ENCODE peak calls at places on chromosome 2, in five cellular contexts. One of them, this sample, is unnamed.

GRCh38 chr2:40451926-40452605 is at the start of gene SLC8A1:
- DNase-seq in kidney: peak; percentile 73
- DNase-seq in cardiac muscle cell: peak; percentile 54
- DNase-seq in lung: no peak
- DNase-seq in keratinocyte: no peak
- DNase-seq in this sample: peak; percentile 28

GRCh38 chr2:175518206-175518605 is 336.7 kb upstream of the ATP5MC3 start:
- DNase-seq in kidney: no peak
- DNase-seq in cardiac muscle cell: no peak
- DNase-seq in lung: no peak
- DNase-seq in keratinocyte: no peak
- DNase-seq in this sample: no peak

GRCh38 chr2:100571668-100572067 is 8.9 kb downstream of the PDCL3 start:
- DNase-seq in kidney: no peak
- DNase-seq in cardiac muscle cell: no peak
- DNase-seq in lung: no peak
- DNase-seq in keratinocyte: no peak
- DNase-seq in this sample: no peak

GRCh38 chr2:70460333-70460732 is 93.3 kb downstream of the TGFA start:
- DNase-seq in kidney: no peak
- DNase-seq in cardiac muscle cell: no peak
- DNase-seq in lung: no peak
- DNase-seq in keratinocyte: no peak
- DNase-seq in this sample: no peak

GRCh38 chr2:101986386-101986785 is 5.4 kb upstream of the IL1R2 start:
- DNase-seq in kidney: no peak
- DNase-seq in cardiac muscle cell: no peak
- DNase-seq in lung: no peak
- DNase-seq in keratinocyte: no peak
- DNase-seq in this sample: no peak

GRCh38 chr2:146246017-146246733 is 1598.7 kb upstream of the ACVR2A start:
- DNase-seq in kidney: no peak
- DNase-seq in cardiac muscle cell: no peak
- DNase-seq in lung: no peak
- DNase-seq in keratinocyte: no peak
- DNase-seq in this sample: no peak

GRCh38 chr2:54261537-54261936 is 5.5 kb upstream of the TSPYL6 start:
- DNase-seq in kidney: no peak
- DNase-seq in cardiac muscle cell: no peak
- DNase-seq in lung: no peak
- DNase-seq in keratinocyte: no peak
- DNase-seq in this sample: no peak

GRCh38 chr2:128381001-128381938 is 62.6 kb upstream of the HS6ST1 start:
- DNase-seq in kidney: peak; percentile 84
- DNase-seq in cardiac muscle cell: peak; percentile 53
- DNase-seq in lung: no peak
- DNase-seq in keratinocyte: no peak
- DNase-seq in this sample: no peak

GRCh38 chr2:190887089-190887488 is 6.5 kb downstream of the GLS start:
- DNase-seq in kidney: no peak
- DNase-seq in cardiac muscle cell: no peak
- DNase-seq in lung: no peak
- DNase-seq in keratinocyte: no peak
- DNase-seq in this sample: no peak

GRCh38 chr2:216740557-216741222 is 45.3 kb upstream of the IGFBP5 start:
- DNase-seq in kidney: no peak
- DNase-seq in cardiac muscle cell: no peak
- DNase-seq in lung: no peak
- DNase-seq in keratinocyte: no peak
- DNase-seq in this sample: no peak

GRCh38 chr2:201701591-201701990 is 3.1 kb upstream of the MPP4 start:
- DNase-seq in kidney: no peak
- DNase-seq in cardiac muscle cell: no peak
- DNase-seq in lung: no peak
- DNase-seq in keratinocyte: no peak
- DNase-seq in this sample: no peak

GRCh38 chr2:237152361-237152760 is 66.7 kb downstream of the COPS8 start:
- DNase-seq in kidney: no peak
- DNase-seq in cardiac muscle cell: no peak
- DNase-seq in lung: no peak
- DNase-seq in keratinocyte: no peak
- DNase-seq in this sample: no peak

GRCh38 chr2:100391735-100392515 is 25.5 kb downstream of the CHST10 start:
- DNase-seq in kidney: no peak
- DNase-seq in cardiac muscle cell: no peak
- DNase-seq in lung: no peak
- DNase-seq in keratinocyte: no peak
- DNase-seq in this sample: no peak

GRCh38 chr2:203340791-203341487 is 12.7 kb downstream of the ABI2 start:
- DNase-seq in kidney: no peak
- DNase-seq in cardiac muscle cell: peak; percentile 32
- DNase-seq in lung: no peak
- DNase-seq in keratinocyte: peak; percentile 38
- DNase-seq in this sample: peak; percentile 20

GRCh38 chr2:114683251-114683650 is 240.8 kb downstream of the DPP10 start:
- DNase-seq in kidney: no peak
- DNase-seq in cardiac muscle cell: no peak
- DNase-seq in lung: no peak
- DNase-seq in keratinocyte: no peak
- DNase-seq in this sample: no peak

GRCh38 chr2:132463719-132464118 is 47.1 kb downstream of the GPR39 start:
- DNase-seq in kidney: no peak
- DNase-seq in cardiac muscle cell: no peak
- DNase-seq in lung: no peak
- DNase-seq in keratinocyte: peak; percentile 54
- DNase-seq in this sample: no peak

GRCh38 chr2:234953116-234954031 is 1.6 kb downstream of the SH3BP4 start:
- DNase-seq in kidney: peak; percentile 54
- DNase-seq in cardiac muscle cell: no peak
- DNase-seq in lung: no peak
- DNase-seq in keratinocyte: no peak
- DNase-seq in this sample: no peak

GRCh38 chr2:165874445-165875039 is 79.0 kb downstream of the TTC21B start:
- DNase-seq in kidney: no peak
- DNase-seq in cardiac muscle cell: peak; percentile 65
- DNase-seq in lung: no peak
- DNase-seq in keratinocyte: peak; percentile 25
- DNase-seq in this sample: peak; percentile 85

GRCh38 chr2:201699384-201699783 is 940 bp upstream of the MPP4 start:
- DNase-seq in kidney: no peak
- DNase-seq in cardiac muscle cell: no peak
- DNase-seq in lung: no peak
- DNase-seq in keratinocyte: no peak
- DNase-seq in this sample: no peak

GRCh38 chr2:236633764-236634163 is 64.1 kb downstream of the ACKR3 start:
- DNase-seq in kidney: no peak
- DNase-seq in cardiac muscle cell: no peak
- DNase-seq in lung: no peak
- DNase-seq in keratinocyte: no peak
- DNase-seq in this sample: no peak

GRCh38 chr2:62461707-62462106 is 44.3 kb downstream of the TMEM17 start:
- DNase-seq in kidney: no peak
- DNase-seq in cardiac muscle cell: no peak
- DNase-seq in lung: no peak
- DNase-seq in keratinocyte: no peak
- DNase-seq in this sample: no peak

GRCh38 chr2:18831916-18832510 is 242.6 kb upstream of the NT5C1B start:
- DNase-seq in kidney: no peak
- DNase-seq in cardiac muscle cell: no peak
- DNase-seq in lung: no peak
- DNase-seq in keratinocyte: no peak
- DNase-seq in this sample: no peak

GRCh38 chr2:99451280-99451679 is 38.5 kb downstream of the REV1 start:
- DNase-seq in kidney: no peak
- DNase-seq in cardiac muscle cell: no peak
- DNase-seq in lung: no peak
- DNase-seq in keratinocyte: no peak
- DNase-seq in this sample: no peak

GRCh38 chr2:44745460-44745859 is 196.0 kb upstream of the SIX3 start:
- DNase-seq in kidney: no peak
- DNase-seq in cardiac muscle cell: no peak
- DNase-seq in lung: no peak
- DNase-seq in keratinocyte: no peak
- DNase-seq in this sample: no peak

GRCh38 chr2:44746856-44747612 is 194.5 kb upstream of the SIX3 start:
- DNase-seq in kidney: no peak
- DNase-seq in cardiac muscle cell: no peak
- DNase-seq in lung: no peak
- DNase-seq in keratinocyte: no peak
- DNase-seq in this sample: no peak

GRCh38 chr2:44746367-44746766 is 195.1 kb upstream of the SIX3 start:
- DNase-seq in kidney: no peak
- DNase-seq in cardiac muscle cell: no peak
- DNase-seq in lung: no peak
- DNase-seq in keratinocyte: no peak
- DNase-seq in this sample: no peak

GRCh38 chr2:44745922-44746321 is 195.6 kb upstream of the SIX3 start:
- DNase-seq in kidney: no peak
- DNase-seq in cardiac muscle cell: no peak
- DNase-seq in lung: no peak
- DNase-seq in keratinocyte: no peak
- DNase-seq in this sample: no peak

GRCh38 chr2:44747794-44748193 is 193.7 kb upstream of the SIX3 start:
- DNase-seq in kidney: no peak
- DNase-seq in cardiac muscle cell: no peak
- DNase-seq in lung: no peak
- DNase-seq in keratinocyte: no peak
- DNase-seq in this sample: no peak
- H3K4me3 ChIP-seq in kidney: no peak overlapping the region
- H3K4me3 ChIP-seq in cardiac muscle cell: no peak overlapping the region
- H3K4me3 ChIP-seq in lung: no peak overlapping the region
- H3K4me3 ChIP-seq in keratinocyte: no peak overlapping the region
- H3K4me3 ChIP-seq in this sample: no peak overlapping the region

GRCh38 chr2:105796791-105797190 is 52.1 kb downstream of the NCK2 start:
- DNase-seq in kidney: no peak
- DNase-seq in cardiac muscle cell: no peak
- DNase-seq in lung: no peak
- DNase-seq in keratinocyte: no peak
- DNase-seq in this sample: no peak

GRCh38 chr2:105795575-105795934 is 50.8 kb downstream of the NCK2 start:
- DNase-seq in kidney: no peak
- DNase-seq in cardiac muscle cell: no peak
- DNase-seq in lung: no peak
- DNase-seq in keratinocyte: no peak
- DNase-seq in this sample: peak; percentile 11

GRCh38 chr2:105796131-105796638 is 51.5 kb downstream of the NCK2 start:
- DNase-seq in kidney: no peak
- DNase-seq in cardiac muscle cell: no peak
- DNase-seq in lung: no peak
- DNase-seq in keratinocyte: no peak
- DNase-seq in this sample: no peak

GRCh38 chr2:105798595-105798994 is 53.9 kb downstream of the NCK2 start:
- DNase-seq in kidney: no peak
- DNase-seq in cardiac muscle cell: no peak
- DNase-seq in lung: no peak
- DNase-seq in keratinocyte: no peak
- DNase-seq in this sample: no peak

DNA sequence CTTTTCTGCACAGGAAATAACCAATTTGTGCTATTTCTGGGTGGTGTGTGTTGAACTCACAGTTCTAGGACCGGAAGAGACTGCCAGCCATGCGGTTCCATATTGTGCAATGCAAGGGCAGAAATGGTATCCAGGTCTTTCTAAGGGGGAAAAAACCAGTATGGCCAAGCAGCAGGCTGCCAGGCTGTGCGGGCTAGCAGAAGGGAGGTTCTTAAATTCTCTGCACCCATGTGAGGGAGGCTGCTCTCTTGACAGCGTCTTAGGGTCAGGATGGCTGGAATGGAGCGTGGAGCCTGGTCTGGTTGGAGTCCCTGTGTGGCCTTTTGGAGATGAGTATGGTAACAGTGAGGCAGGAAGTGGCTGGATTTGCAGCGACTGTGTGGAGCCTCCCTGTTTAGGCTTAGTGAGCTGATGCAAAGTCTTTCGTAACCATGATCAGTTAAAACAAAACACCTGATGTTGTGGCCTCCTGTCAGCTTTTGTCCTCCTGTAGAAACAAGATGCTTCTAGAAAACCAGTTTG is 52.6 kb downstream of the NCK2 start:
- DNase-seq in kidney: no peak
- DNase-seq in cardiac muscle cell: no peak
- DNase-seq in lung: no peak
- DNase-seq in keratinocyte: no peak
- DNase-seq in this sample: peak; percentile 67
- H3K4me1 ChIP-seq in kidney: no peaks in the 10 kb centered on the region
- H3K4me1 ChIP-seq in cardiac muscle cell: peaks cover 17% of the 10 kb centered on the region
- H3K4me1 ChIP-seq in lung: peaks cover 33% of the 10 kb centered on the region
- H3K4me1 ChIP-seq in keratinocyte: peaks cover 38% of the 10 kb centered on the region
- H3K4me1 ChIP-seq in this sample: peaks cover 31% of the 10 kb centered on the region

DNA sequence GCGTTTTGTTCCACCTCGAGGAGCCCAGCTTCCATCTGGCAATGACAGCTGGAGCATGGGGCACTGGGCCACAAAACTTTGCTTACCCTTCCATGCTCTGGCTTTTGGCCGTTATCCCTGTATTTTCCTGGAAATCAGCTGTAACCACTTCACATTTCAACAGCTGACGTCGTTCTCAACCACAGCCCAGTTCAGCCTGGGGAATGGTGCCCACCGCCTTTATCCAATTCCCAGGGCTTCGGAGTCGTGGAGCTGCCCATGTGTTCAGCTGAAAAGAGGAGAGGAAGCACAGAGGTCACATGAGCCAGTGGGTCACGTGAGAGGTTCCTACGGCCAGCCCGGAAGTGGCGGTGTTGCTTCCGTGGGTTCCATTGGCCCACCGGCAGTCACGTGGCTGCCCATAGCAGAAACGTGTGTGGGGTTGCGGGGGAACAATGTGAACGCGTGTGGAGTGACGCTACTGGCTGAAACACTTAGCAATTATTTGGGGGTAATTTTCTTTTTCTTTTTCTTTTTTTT is 16.7 kb upstream of the EDAR start:
- DNase-seq in kidney: no peak
- DNase-seq in cardiac muscle cell: no peak
- DNase-seq in lung: no peak
- DNase-seq in keratinocyte: no peak
- DNase-seq in this sample: no peak
- H3K4me3 ChIP-seq in kidney: no peak overlapping the region
- H3K4me3 ChIP-seq in cardiac muscle cell: no peak overlapping the region
- H3K4me3 ChIP-seq in lung: no peak overlapping the region
- H3K4me3 ChIP-seq in keratinocyte: no peak overlapping the region
- H3K4me3 ChIP-seq in this sample: no peak overlapping the region

GRCh38 chr2:68372435-68372834 is 7.4 kb downstream of the PLEK start:
- DNase-seq in kidney: no peak
- DNase-seq in cardiac muscle cell: no peak
- DNase-seq in lung: no peak
- DNase-seq in keratinocyte: no peak
- DNase-seq in this sample: no peak

GRCh38 chr2:68374184-68374583 is 9.1 kb downstream of the PLEK start:
- DNase-seq in kidney: no peak
- DNase-seq in cardiac muscle cell: no peak
- DNase-seq in lung: no peak
- DNase-seq in keratinocyte: no peak
- DNase-seq in this sample: no peak

GRCh38 chr2:68369340-68369734 is 4.3 kb downstream of the PLEK start:
- DNase-seq in kidney: no peak
- DNase-seq in cardiac muscle cell: no peak
- DNase-seq in lung: no peak
- DNase-seq in keratinocyte: no peak
- DNase-seq in this sample: no peak

GRCh38 chr2:68371138-68371537 is 6.1 kb downstream of the PLEK start:
- DNase-seq in kidney: no peak
- DNase-seq in cardiac muscle cell: no peak
- DNase-seq in lung: no peak
- DNase-seq in keratinocyte: no peak
- DNase-seq in this sample: no peak

GRCh38 chr2:68371581-68371980 is 6.5 kb downstream of the PLEK start:
- DNase-seq in kidney: no peak
- DNase-seq in cardiac muscle cell: no peak
- DNase-seq in lung: no peak
- DNase-seq in keratinocyte: no peak
- DNase-seq in this sample: no peak
- H3K4me1 ChIP-seq in kidney: no peaks in the 10 kb centered on the region
- H3K4me1 ChIP-seq in cardiac muscle cell: peaks cover 12% of the 10 kb centered on the region
- H3K4me1 ChIP-seq in lung: no peaks in the 10 kb centered on the region
- H3K4me1 ChIP-seq in keratinocyte: peaks cover 15% of the 10 kb centered on the region
- H3K4me1 ChIP-seq in this sample: no peaks in the 10 kb centered on the region

This sample was measured in A673.